ENCODE peak calls at places on chromosomes 13 and 19, in six cellular contexts. One of them, this sample, is unnamed.

GRCh38 chr13:58583961-58584360 is 952.4 kb downstream of the PCDH17 start:
- DNase-seq in body of pancreas: no peak
- DNase-seq in heart left ventricle: no peak
- DNase-seq in colonic mucosa: no peak
- DNase-seq in ovary: no peak
- DNase-seq in HAP-1: no peak
- DNase-seq in this sample: no peak

GRCh38 chr19:49776371-49776764 is 9.6 kb downstream of the AP2A1 start:
- DNase-seq in body of pancreas: no peak
- DNase-seq in heart left ventricle: no peak
- DNase-seq in colonic mucosa: no peak
- DNase-seq in ovary: no peak
- DNase-seq in HAP-1: no peak
- DNase-seq in this sample: no peak

GRCh38 chr19:15159251-15159650 is 41.5 kb downstream of the NOTCH3 start:
- DNase-seq in body of pancreas: no peak
- DNase-seq in heart left ventricle: no peak
- DNase-seq in colonic mucosa: no peak
- DNase-seq in ovary: no peak
- DNase-seq in HAP-1: no peak
- DNase-seq in this sample: no peak

GRCh38 chr19:15316498-15316897 is 15.8 kb downstream of the BRD4 start:
- DNase-seq in body of pancreas: no peak
- DNase-seq in heart left ventricle: no peak
- DNase-seq in colonic mucosa: no peak
- DNase-seq in ovary: no peak
- DNase-seq in HAP-1: no peak
- DNase-seq in this sample: no peak

GRCh38 chr13:71242191-71242590 is 624.8 kb downstream of the DACH1 start:
- DNase-seq in body of pancreas: no peak
- DNase-seq in heart left ventricle: no peak
- DNase-seq in colonic mucosa: no peak
- DNase-seq in ovary: no peak
- DNase-seq in HAP-1: peak; percentile 71
- DNase-seq in this sample: peak; percentile 8

GRCh38 chr19:36128392-36128736 is 11.5 kb upstream of the CAPNS1 start:
- DNase-seq in body of pancreas: peak; percentile 23
- DNase-seq in heart left ventricle: no peak
- DNase-seq in colonic mucosa: peak; percentile 71
- DNase-seq in ovary: no peak
- DNase-seq in HAP-1: peak; percentile 57
- DNase-seq in this sample: peak; percentile 39

GRCh38 chr19:38290631-38291147 is 13.4 kb upstream of the C19orf33 start:
- DNase-seq in body of pancreas: peak; percentile 85
- DNase-seq in heart left ventricle: no peak
- DNase-seq in colonic mucosa: no peak
- DNase-seq in ovary: no peak
- DNase-seq in HAP-1: no peak
- DNase-seq in this sample: no peak

GRCh38 chr13:44093607-44094583 is 214.2 kb downstream of the LACC1 start:
- DNase-seq in body of pancreas: no peak
- DNase-seq in heart left ventricle: no peak
- DNase-seq in colonic mucosa: no peak
- DNase-seq in ovary: no peak
- DNase-seq in HAP-1: no peak
- DNase-seq in this sample: no peak

DNA sequence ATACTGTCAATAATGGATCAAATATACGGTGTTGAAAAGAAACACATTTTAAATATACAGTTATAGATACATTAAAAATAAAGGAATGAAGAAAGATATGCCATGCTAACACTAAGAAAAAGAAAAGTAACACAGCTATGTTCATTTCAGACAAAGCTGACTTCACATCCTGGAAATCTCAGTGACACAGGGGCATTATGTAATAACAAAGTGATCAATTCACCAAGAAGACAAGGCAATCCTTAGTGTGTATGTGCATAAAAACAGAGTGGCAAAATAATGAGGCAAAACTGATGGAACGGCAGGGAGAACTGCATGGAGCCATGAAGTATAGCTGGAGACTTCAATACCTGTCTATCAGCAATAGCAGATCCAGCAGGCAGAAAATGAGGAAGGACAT is 13.1 kb downstream of the ZNF14 start:
- DNase-seq in body of pancreas: no peak
- DNase-seq in heart left ventricle: no peak
- DNase-seq in colonic mucosa: no peak
- DNase-seq in ovary: no peak
- DNase-seq in HAP-1: no peak
- DNase-seq in this sample: no peak
- H3K9me3 ChIP-seq in body of pancreas: no peaks in the 10 kb centered on the region
- H3K9me3 ChIP-seq in heart left ventricle: peaks cover 74% of the 10 kb centered on the region
- H3K9me3 ChIP-seq in colonic mucosa: peaks cover 9% of the 10 kb centered on the region
- H3K9me3 ChIP-seq in ovary: peaks cover 11% of the 10 kb centered on the region
- H3K9me3 ChIP-seq in HAP-1: peaks cover 42% of the 10 kb centered on the region
- H3K9me3 ChIP-seq in this sample: peaks cover 98% of the 10 kb centered on the region

GRCh38 chr19:55341191-55342043 is 1.7 kb downstream of the KMT5C start:
- DNase-seq in body of pancreas: peak; percentile 75
- DNase-seq in heart left ventricle: peak; percentile 83
- DNase-seq in colonic mucosa: peak; percentile 87
- DNase-seq in ovary: peak; percentile 68
- DNase-seq in HAP-1: peak; percentile 94
- DNase-seq in this sample: peak; percentile 78

GRCh38 chr19:55339225-55340143 is at the start of gene KMT5C:
- DNase-seq in body of pancreas: peak; percentile 100
- DNase-seq in heart left ventricle: peak; percentile 100
- DNase-seq in colonic mucosa: peak; percentile 100
- DNase-seq in ovary: peak; percentile 100
- DNase-seq in HAP-1: peak; percentile 100
- DNase-seq in this sample: peak; percentile 100

GRCh38 chr19:55340784-55341147 is 1.1 kb downstream of the KMT5C start:
- DNase-seq in body of pancreas: no peak
- DNase-seq in heart left ventricle: no peak
- DNase-seq in colonic mucosa: peak; percentile 39
- DNase-seq in ovary: no peak
- DNase-seq in HAP-1: peak; percentile 70
- DNase-seq in this sample: no peak

GRCh38 chr19:55342044-55342531 is 2.4 kb downstream of the KMT5C start:
- DNase-seq in body of pancreas: no peak
- DNase-seq in heart left ventricle: no peak
- DNase-seq in colonic mucosa: no peak
- DNase-seq in ovary: no peak
- DNase-seq in HAP-1: no peak
- DNase-seq in this sample: no peak

GRCh38 chr19:55340144-55340783 is 588 bp downstream of the KMT5C start:
- DNase-seq in body of pancreas: no peak
- DNase-seq in heart left ventricle: no peak
- DNase-seq in colonic mucosa: peak; percentile 43
- DNase-seq in ovary: peak; percentile 64
- DNase-seq in HAP-1: no peak
- DNase-seq in this sample: no peak
- H3K27me3 ChIP-seq in body of pancreas: no peaks in the 10 kb centered on the region
- H3K27me3 ChIP-seq in heart left ventricle: no peaks in the 10 kb centered on the region
- H3K27me3 ChIP-seq in colonic mucosa: no peaks in the 10 kb centered on the region
- H3K27me3 ChIP-seq in ovary: no peaks in the 10 kb centered on the region
- H3K27me3 ChIP-seq in HAP-1: no peaks in the 10 kb centered on the region
- H3K27me3 ChIP-seq in this sample: no peaks in the 10 kb centered on the region

DNA sequence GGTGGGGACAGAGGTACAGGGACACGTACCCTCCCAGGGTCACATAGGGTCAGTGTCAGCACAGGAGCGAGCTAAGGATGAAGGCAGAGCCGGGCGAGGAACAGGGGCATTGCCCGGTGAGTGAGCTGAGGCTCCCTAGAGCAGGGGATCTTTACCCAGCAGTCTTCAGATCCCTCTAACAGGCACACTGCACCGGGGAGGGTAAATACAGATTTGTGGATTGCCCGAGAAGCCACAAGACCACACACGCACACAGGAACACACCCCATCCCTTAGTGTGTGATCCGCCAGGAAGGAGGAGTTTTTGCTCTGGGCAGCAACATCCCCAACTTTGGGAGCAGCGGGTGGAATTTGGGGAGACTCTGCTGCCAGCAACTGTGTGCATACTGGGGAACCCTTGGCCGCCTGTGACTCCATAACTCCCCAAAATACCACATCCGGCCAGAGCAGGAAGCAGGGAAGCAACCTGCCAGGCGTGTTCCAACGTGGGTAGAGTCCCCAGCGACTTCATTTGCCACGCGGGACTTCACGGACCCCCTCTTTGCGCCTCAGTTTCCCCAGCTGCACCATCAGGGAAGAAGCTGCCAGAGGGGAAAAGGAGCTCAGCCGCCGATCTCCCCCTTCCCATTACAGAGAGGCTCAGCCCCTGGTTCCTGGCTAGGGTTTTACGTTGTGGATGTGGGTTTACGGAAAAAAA is 5.9 kb upstream of the TLE2 start:
- DNase-seq in body of pancreas: peak; percentile 50
- DNase-seq in heart left ventricle: peak; percentile 45
- DNase-seq in colonic mucosa: no peak
- DNase-seq in ovary: peak; percentile 68
- DNase-seq in HAP-1: no peak
- DNase-seq in this sample: peak; percentile 38
- H3K4me3 ChIP-seq in body of pancreas: no peak overlapping the region
- H3K4me3 ChIP-seq in heart left ventricle: peak overlapping the region; percentile 69
- H3K4me3 ChIP-seq in colonic mucosa: peak overlapping the region; percentile 54
- H3K4me3 ChIP-seq in ovary: peak overlapping the region; percentile 68
- H3K4me3 ChIP-seq in HAP-1: peak overlapping the region; percentile 53
- H3K4me3 ChIP-seq in this sample: peak overlapping the region; percentile 47

DNA sequence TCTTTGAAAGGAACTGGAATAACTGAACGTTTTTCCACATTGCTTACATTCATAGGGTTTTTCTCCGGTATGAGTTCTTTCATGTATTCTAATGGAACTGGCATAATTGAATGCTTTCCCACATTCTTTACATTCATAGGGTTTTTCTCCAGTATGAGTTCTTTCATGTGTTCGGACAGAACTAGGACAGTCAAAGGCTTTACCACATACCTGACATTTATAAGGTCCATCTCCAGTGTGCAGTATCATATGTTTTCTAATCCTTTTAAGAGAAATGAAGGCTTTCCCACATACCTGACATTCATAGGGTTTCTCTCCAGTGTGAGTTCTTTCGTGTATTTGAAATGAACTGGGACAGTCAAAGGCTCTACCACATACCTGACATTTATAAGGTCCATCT is 24.7 kb downstream of the ZNF564 start:
- DNase-seq in body of pancreas: no peak
- DNase-seq in heart left ventricle: no peak
- DNase-seq in colonic mucosa: no peak
- DNase-seq in ovary: no peak
- DNase-seq in HAP-1: no peak
- DNase-seq in this sample: no peak
- H3K9me3 ChIP-seq in body of pancreas: peaks cover 6% of the 10 kb centered on the region
- H3K9me3 ChIP-seq in heart left ventricle: peaks cover 92% of the 10 kb centered on the region
- H3K9me3 ChIP-seq in colonic mucosa: peaks cover 40% of the 10 kb centered on the region
- H3K9me3 ChIP-seq in ovary: peaks cover 10% of the 10 kb centered on the region
- H3K9me3 ChIP-seq in HAP-1: peaks cover 65% of the 10 kb centered on the region
- H3K9me3 ChIP-seq in this sample: peaks cover 100% of the 10 kb centered on the region

DNA sequence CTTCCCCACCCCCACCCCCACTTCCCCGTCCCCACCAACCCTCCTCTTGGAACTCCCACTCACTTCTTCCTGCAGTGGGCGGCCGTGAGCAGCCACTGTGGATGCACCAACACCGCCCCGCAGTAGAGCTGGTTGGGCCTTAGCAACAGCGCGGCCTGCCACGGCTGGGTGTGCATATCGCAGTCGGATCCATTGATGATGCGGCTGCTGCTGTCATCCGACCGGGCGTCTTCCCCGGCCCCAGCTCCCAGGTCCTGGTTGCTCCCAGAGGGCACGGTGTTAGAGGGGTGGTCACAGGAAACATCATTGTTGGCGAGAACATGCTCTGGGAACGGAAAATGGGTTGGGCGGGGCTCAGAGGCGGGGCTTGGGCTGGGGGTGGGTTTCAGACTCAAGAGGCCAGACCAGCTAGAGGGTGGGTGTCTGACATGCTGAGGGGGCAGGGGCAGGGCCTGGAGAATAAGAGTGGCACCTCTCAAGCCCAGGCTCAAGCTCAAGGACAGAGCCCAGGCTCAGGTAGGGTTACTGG is 3.0 kb downstream of the KLK5 start:
- DNase-seq in body of pancreas: no peak
- DNase-seq in heart left ventricle: no peak
- DNase-seq in colonic mucosa: no peak
- DNase-seq in ovary: no peak
- DNase-seq in HAP-1: no peak
- DNase-seq in this sample: no peak
- H3K27me3 ChIP-seq in body of pancreas: no peaks in the 10 kb centered on the region
- H3K27me3 ChIP-seq in heart left ventricle: no peaks in the 10 kb centered on the region
- H3K27me3 ChIP-seq in colonic mucosa: no peaks in the 10 kb centered on the region
- H3K27me3 ChIP-seq in ovary: no peaks in the 10 kb centered on the region
- H3K27me3 ChIP-seq in HAP-1: peaks cover 1% of the 10 kb centered on the region
- H3K27me3 ChIP-seq in this sample: peaks cover 2% of the 10 kb centered on the region

DNA sequence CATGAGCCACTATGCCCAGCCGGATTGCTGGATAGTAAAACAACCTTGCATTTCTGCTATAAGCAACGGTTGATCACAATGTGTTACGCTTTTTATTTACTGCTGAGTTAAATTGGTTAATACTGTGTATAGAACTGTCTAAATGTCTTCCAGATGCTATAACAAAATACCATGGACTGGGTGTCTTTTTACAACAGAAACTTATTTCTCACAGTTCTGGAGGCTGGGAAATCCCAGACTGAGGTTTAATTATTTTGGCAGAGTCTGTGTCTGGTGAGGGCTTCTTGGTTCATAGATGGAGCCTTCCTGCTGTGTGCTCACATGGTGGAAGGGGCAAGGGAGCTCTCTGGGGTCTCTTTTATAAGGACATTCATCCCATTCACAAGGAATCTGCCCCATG is 65.5 kb downstream of the ING1 start:
- DNase-seq in body of pancreas: no peak
- DNase-seq in heart left ventricle: no peak
- DNase-seq in colonic mucosa: no peak
- DNase-seq in ovary: no peak
- DNase-seq in HAP-1: no peak
- DNase-seq in this sample: no peak
- H3K4me3 ChIP-seq in body of pancreas: no peak overlapping the region
- H3K4me3 ChIP-seq in heart left ventricle: no peak overlapping the region
- H3K4me3 ChIP-seq in colonic mucosa: no peak overlapping the region
- H3K4me3 ChIP-seq in ovary: no peak overlapping the region
- H3K4me3 ChIP-seq in HAP-1: no peak overlapping the region
- H3K4me3 ChIP-seq in this sample: no peak overlapping the region

GRCh38 chr19:7074705-7075282 is 5.3 kb downstream of the ZNF557 start:
- DNase-seq in body of pancreas: no peak
- DNase-seq in heart left ventricle: no peak
- DNase-seq in colonic mucosa: peak; percentile 6
- DNase-seq in ovary: no peak
- DNase-seq in HAP-1: no peak
- DNase-seq in this sample: no peak
- H3K9me3 ChIP-seq in body of pancreas: peaks cover 2% of the 10 kb centered on the region
- H3K9me3 ChIP-seq in heart left ventricle: peaks cover 28% of the 10 kb centered on the region
- H3K9me3 ChIP-seq in colonic mucosa: peaks cover 5% of the 10 kb centered on the region
- H3K9me3 ChIP-seq in ovary: no peaks in the 10 kb centered on the region
- H3K9me3 ChIP-seq in HAP-1: peaks cover 5% of the 10 kb centered on the region
- H3K9me3 ChIP-seq in this sample: peaks cover 7% of the 10 kb centered on the region